ENCODE peak calls at places on chromosomes 7 and 10, in nine cellular contexts. U is A673, P is glutamatergic neuron, D is retina, B is fibroblast of lung, K is H4, S is colonic mucosa, F is RKO, V is brain pericyte. W is an unnamed sample.

GRCh38 chr7:99923200-99923599 is 3.9 kb upstream of the TRIM4 start:
- DNase-seq in U (no peak), P (no peak), D (no peak), B (no peak), K (no peak), S (no peak), F (no peak), V (no peak), W (no peak)

GRCh38 chr10:14562615-14563214 is 212.0 kb downstream of the FAM107B start:
- DNase-seq in U (no peak), P (no peak), D (no peak), B (no peak), K (no peak), S (peak), F (no peak), V (no peak), W (no peak)

GRCh38 chr7:15932318-15932717 is 245.8 kb upstream of the MEOX2 start:
- DNase-seq in U (no peak), P (no peak), D (no peak), B (no peak), K (no peak), S (no peak), F (no peak), V (no peak), W (peak)

GRCh38 chr7:100456561-100456957 is 7.5 kb downstream of the SPACDR start:
- DNase-seq in U (no peak), P (no peak), D (no peak), B (no peak), K (no peak), S (no peak), F (no peak), V (no peak), W (peak)

GRCh38 chr10:60762554-60762953 is 15.7 kb upstream of the CDK1 start:
- DNase-seq in U (no peak), P (no peak), D (no peak), B (no peak), K (no peak), S (no peak), F (no peak), V (no peak), W (no peak)

GRCh38 chr7:132939495-132939894 is 142.4 kb downstream of the CHCHD3 start:
- DNase-seq in U (no peak), P (no peak), D (no peak), B (no peak), K (no peak), S (no peak), F (no peak), V (no peak), W (no peak)

GRCh38 chr7:5598261-5598761 is 174.7 kb upstream of the TNRC18 start:
- DNase-seq in U (peak), P (peak), D (peak), B (no peak), K (no peak), S (no peak), F (no peak), V (no peak), W (peak)

GRCh38 chr10:10320981-10321380 is 696.7 kb upstream of the CELF2 start:
- DNase-seq in U (no peak), P (no peak), D (no peak), B (peak), K (peak), S (no peak), F (peak), V (no peak), W (no peak)

GRCh38 chr10:4835494-4835918 is 9.5 kb downstream of the AKR1E2 start:
- DNase-seq in U (no peak), P (no peak), D (no peak), B (no peak), K (no peak), S (no peak), F (no peak), V (no peak), W (no peak)

GRCh38 chr7:28483868-28484267 is 71.5 kb downstream of the CREB5 start:
- DNase-seq in U (no peak), P (no peak), D (no peak), B (no peak), K (no peak), S (no peak), F (no peak), V (no peak), W (no peak)

GRCh38 chr10:62689712-62690111 is 114.8 kb upstream of the ADO start:
- DNase-seq in U (peak), P (no peak), D (no peak), B (no peak), K (no peak), S (no peak), F (no peak), V (no peak), W (no peak)

GRCh38 chr10:132153616-132154217 is 33.0 kb upstream of the DPYSL4 start:
- DNase-seq in U (no peak), P (no peak), D (no peak), B (no peak), K (no peak), S (no peak), F (no peak), V (no peak), W (no peak)

GRCh38 chr10:10865303-10865702 is 152.4 kb upstream of the CELF2 start:
- DNase-seq in U (no peak), P (no peak), D (no peak), B (peak), K (no peak), S (no peak), F (no peak), V (no peak), W (no peak)

GRCh38 chr7:139838276-139838675 is 9.2 kb downstream of the TBXAS1 start:
- DNase-seq in U (no peak), P (no peak), D (no peak), B (no peak), K (no peak), S (no peak), F (no peak), V (no peak), W (no peak)

GRCh38 chr7:75534727-75535307 is 42.7 kb downstream of the SPDYE5 start:
- DNase-seq in U (no peak), P (no peak), D (no peak), B (peak), K (peak), S (no peak), F (no peak), V (no peak), W (peak)

GRCh38 chr7:74475243-74475986 is 21.7 kb downstream of the GTF2IRD1 start:
- DNase-seq in U (no peak), P (no peak), D (no peak), B (no peak), K (no peak), S (peak), F (no peak), V (no peak), W (no peak)

GRCh38 chr7:70649323-70649722 is 482.6 kb upstream of the GALNT17 start:
- DNase-seq in U (no peak), P (no peak), D (no peak), B (no peak), K (no peak), S (no peak), F (no peak), V (no peak), W (no peak)

GRCh38 chr7:47044620-47045019 is 537.3 kb downstream of the TNS3 start:
- DNase-seq in U (no peak), P (no peak), D (no peak), B (no peak), K (no peak), S (no peak), F (no peak), V (no peak), W (peak)

GRCh38 chr10:95988702-95989101 is 54.7 kb upstream of the CCNJ start:
- DNase-seq in U (peak), P (no peak), D (no peak), B (no peak), K (no peak), S (no peak), F (no peak), V (no peak), W (peak)

GRCh38 chr10:8539056-8539455 is 484.6 kb downstream of the GATA3 start:
- DNase-seq in U (no peak), P (no peak), D (no peak), B (no peak), K (no peak), S (no peak), F (no peak), V (no peak), W (no peak)

GRCh38 chr7:106283831-106284515 is 810 bp downstream of the NAMPT start:
- DNase-seq in U (peak), P (peak), D (peak), B (peak), K (peak), S (peak), F (peak), V (no peak), W (peak)

W was measured in NCI-H82.